ENCODE peak calls at places on chromosomes 7 and 10, in six cellular contexts. C is heart right ventricle; R is right cardiac atrium; T is GM23248; W is CD4-positive, CD25-positive, alpha-beta regulatory T cell; B is tibial nerve. U is an unnamed sample.

GRCh38 chr10:3495281-3495680 is 289.7 kb downstream of the KLF6 start:
- DNase-seq in B (no peak), R (no peak), C (no peak), W (no peak), T (no peak), U (no peak)

GRCh38 chr7:104980969-104981670 is 32.9 kb upstream of the KMT2E start:
- DNase-seq in C (no peak), W (peak), R (no peak), B (no peak), T (peak), U (no peak)

GRCh38 chr10:27683226-27683625 is 62.4 kb downstream of the MKX start:
- DNase-seq in T (no peak), C (no peak), B (no peak), W (no peak), R (no peak), U (no peak)

GRCh38 chr7:95558866-95559265 is 37.5 kb downstream of the PDK4 start:
- DNase-seq in R (no peak), C (no peak), W (no peak), B (no peak), T (no peak), U (no peak)

GRCh38 chr7:63106506-63107388 is 891.9 kb upstream of the ZNF722 start:
- DNase-seq in R (no peak), W (no peak), C (no peak), B (no peak), T (no peak), U (no peak)

GRCh38 chr10:98262571-98262970 is 5.4 kb downstream of the LOXL4 start:
- DNase-seq in B (no peak), T (peak), R (peak), W (peak), C (peak), U (no peak)

GRCh38 chr10:95447733-95448132 is 113.4 kb downstream of the SORBS1 start:
- DNase-seq in W (no peak), C (no peak), T (peak), B (peak), R (peak), U (no peak)

GRCh38 chr7:116810267-116811116 is 51.9 kb upstream of the CAPZA2 start:
- DNase-seq in T (peak), B (no peak), W (no peak), R (no peak), C (no peak), U (no peak)

GRCh38 chr10:35667270-35667889 is 25.3 kb upstream of the FZD8 start:
- DNase-seq in R (no peak), T (no peak), B (no peak), C (no peak), W (no peak), U (no peak)

GRCh38 chr10:61465807-61466425 is 12.7 kb upstream of the TMEM26 start:
- DNase-seq in W (no peak), T (peak), R (no peak), B (no peak), C (no peak), U (no peak)

GRCh38 chr10:43756343-43756742 is 107.7 kb upstream of the ZNF32 start:
- DNase-seq in T (no peak), W (no peak), R (peak), B (no peak), C (no peak), U (no peak)
- H3K4me3 ChIP-seq in T (no peak), W (no peak), R (no peak), B (no peak), C (no peak), U (no peak)

DNA sequence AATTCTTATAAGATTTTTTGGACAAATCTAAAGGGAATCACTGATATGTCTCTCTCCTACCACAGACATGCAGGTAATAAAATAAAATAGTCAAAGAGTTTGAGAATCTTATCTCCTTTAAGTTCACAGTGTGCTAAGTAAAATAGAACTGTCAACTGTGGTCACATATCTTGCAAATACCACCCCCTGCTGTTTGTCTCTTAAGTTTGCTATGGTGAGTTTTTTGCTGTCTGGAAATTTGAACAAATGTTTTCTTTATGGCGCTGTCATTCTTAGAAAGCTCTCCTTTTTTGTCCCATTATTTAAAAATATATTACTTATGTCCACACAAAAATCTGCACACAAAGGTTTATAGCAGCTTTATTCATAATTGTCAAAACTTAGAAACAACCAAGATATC is 19.6 kb downstream of the GIMAP5 start:
- DNase-seq in C (no peak), B (no peak), W (peak), T (peak), R (no peak), U (no peak)
- H3K27ac ChIP-seq in C (no peak), B (no peak), W (peak), T (no peak), R (no peak), U (no peak)

GRCh38 chr7:118149394-118149793 is 34.6 kb upstream of the LSM8 start:
- DNase-seq in B (no peak), C (no peak), T (no peak), R (no peak), W (no peak), U (no peak)

GRCh38 chr7:118152632-118153031 is 31.3 kb upstream of the LSM8 start:
- DNase-seq in B (no peak), T (peak), C (no peak), W (no peak), R (no peak), U (no peak)

GRCh38 chr7:118153551-118154177 is 30.3 kb upstream of the LSM8 start:
- DNase-seq in W (peak), T (peak), R (no peak), B (peak), C (no peak), U (peak)

GRCh38 chr7:118152149-118152548 is 31.8 kb upstream of the LSM8 start:
- DNase-seq in C (no peak), R (no peak), B (no peak), W (no peak), T (peak), U (no peak)

DNA sequence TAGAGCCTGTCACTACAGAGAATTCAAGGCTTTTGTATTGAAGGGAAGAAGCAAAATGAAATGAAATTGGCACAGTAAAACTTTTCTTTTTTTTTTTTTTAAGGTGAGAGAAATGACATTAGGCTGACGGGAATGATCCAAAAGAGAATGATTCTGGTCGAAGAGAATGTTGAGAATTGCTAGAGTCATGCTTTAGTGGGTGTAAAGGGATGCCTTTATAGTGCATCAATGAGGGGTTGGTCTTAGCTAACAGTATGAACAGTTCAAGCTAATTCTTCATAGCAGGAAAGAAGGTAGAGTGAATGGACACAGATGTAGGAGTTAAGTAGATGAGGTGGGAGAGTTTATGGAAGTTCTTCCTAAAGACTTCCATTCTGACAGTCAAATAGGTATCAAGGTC is 32.3 kb upstream of the LSM8 start:
- DNase-seq in C (no peak), T (peak), B (no peak), R (no peak), W (no peak), U (no peak)
- H3K4me3 ChIP-seq in C (no peak), T (peak), B (no peak), R (no peak), W (no peak), U (no peak)

DNA sequence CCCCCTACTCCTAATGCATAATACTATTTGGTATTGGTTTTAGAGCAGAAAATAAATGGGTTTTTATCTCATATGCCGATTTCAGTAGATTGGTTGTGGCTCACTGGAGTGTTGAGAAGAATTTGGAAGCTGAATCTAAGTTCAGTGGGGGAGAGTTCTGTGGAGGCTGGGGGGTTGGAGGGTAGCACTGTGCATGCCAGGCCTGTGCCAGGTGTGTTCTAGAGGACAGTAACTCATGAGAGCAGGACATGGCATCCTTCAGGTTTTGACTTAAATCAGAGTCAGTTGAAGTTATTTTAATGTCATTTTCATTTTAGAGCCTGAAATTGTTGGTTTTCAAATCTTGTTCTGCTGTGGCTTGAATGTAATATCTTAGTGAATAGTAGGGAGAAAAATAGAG is 79.5 kb downstream of the EEPD1 start:
- DNase-seq in B (no peak), W (no peak), R (no peak), C (no peak), T (no peak), U (no peak)
- H3K27ac ChIP-seq in B (no peak), W (no peak), R (no peak), C (no peak), T (no peak), U (no peak)